ENCODE peak calls at places on chromosomes 3 and 15, in eight cellular contexts. I, U, Z, R, F, E, V and K are unnamed samples.

GRCh38 chr15:98914626-98915025 is 93.0 kb downstream of the PGPEP1L start:
- DNase-seq in I (no peak), U (peak), Z (no peak), R (peak), F (no peak), E (no peak), V (no peak), K (no peak)

GRCh38 chr3:59699648-59700320 is 650.0 kb upstream of the CFAP20DC start:
- DNase-seq in I (no peak), U (no peak), Z (no peak), R (no peak), F (no peak), E (no peak), V (no peak), K (no peak)

GRCh38 chr3:36192901-36193300 is 187.4 kb upstream of the STAC start:
- DNase-seq in I (no peak), U (no peak), Z (no peak), R (no peak), F (no peak), E (no peak), V (no peak), K (no peak)

GRCh38 chr3:17009831-17010230 is 125.1 kb downstream of the PLCL2 start:
- DNase-seq in I (no peak), U (peak), Z (no peak), R (peak), F (no peak), E (no peak), V (no peak), K (no peak)

GRCh38 chr3:158830391-158830790 is 28.5 kb downstream of the MFSD1 start:
- DNase-seq in I (no peak), U (peak), Z (no peak), R (peak), F (no peak), E (no peak), V (no peak), K (no peak)

GRCh38 chr15:71239592-71240364 is 124.5 kb downstream of the THSD4 start:
- DNase-seq in I (no peak), U (peak), Z (no peak), R (peak), F (no peak), E (no peak), V (peak), K (no peak)

GRCh38 chr3:41198950-41199865 is at the start of gene CTNNB1:
- DNase-seq in I (peak), U (peak), Z (peak), R (peak), F (peak), E (peak), V (peak), K (peak)

GRCh38 chr3:8822141-8822540 is 52.7 kb upstream of the OXTR start:
- DNase-seq in I (no peak), U (peak), Z (no peak), R (peak), F (no peak), E (no peak), V (no peak), K (no peak)